ENCODE peak calls at places on chromosomes 5 and 9, in six cellular contexts. G is spleen, V is stomach, R is prostate gland, F is GM12878, O is GM23338. D is an unnamed sample.

GRCh38 chr9:82890865-82891264 is 172.1 kb downstream of the RASEF start:
- DNase-seq in V (no peak), F (no peak), R (no peak), G (no peak), O (no peak), D (no peak)

GRCh38 chr9:77980622-77981021 is 51.0 kb downstream of the GNAQ start:
- DNase-seq in G (no peak), R (no peak), F (no peak), V (no peak), O (no peak), D (no peak)

GRCh38 chr9:30065888-30066287 is 2318.6 kb upstream of the ACO1 start:
- DNase-seq in O (no peak), G (no peak), R (no peak), F (no peak), V (no peak), D (no peak)

GRCh38 chr5:142246263-142246662 is 78.6 kb downstream of the SPRY4 start:
- DNase-seq in F (no peak), V (peak; percentile 64), R (peak; percentile 28), G (no peak), O (no peak), D (no peak)

GRCh38 chr9:99134893-99135341 is 30.0 kb downstream of the TGFBR1 start:
- DNase-seq in O (no peak), G (no peak), F (peak; percentile 36), R (no peak), V (no peak), D (no peak)

GRCh38 chr5:39209924-39210323 is 9.4 kb downstream of the FYB1 start:
- DNase-seq in V (peak; percentile 43), G (peak; percentile 91), F (no peak), O (no peak), R (no peak), D (no peak)

GRCh38 chr5:1204693-1205242 is 3.4 kb downstream of the SLC6A19 start:
- DNase-seq in O (peak; percentile 69), R (no peak), V (no peak), G (no peak), F (no peak), D (no peak)

GRCh38 chr5:1213508-1214162 is 11.5 kb upstream of the SLC6A18 start:
- DNase-seq in F (no peak), R (no peak), O (no peak), V (no peak), G (peak; percentile 69), D (no peak)

GRCh38 chr9:119963798-119964372 is 594.6 kb upstream of the BRINP1 start:
- DNase-seq in F (no peak), G (no peak), V (peak; percentile 25), O (peak; percentile 95), R (no peak), D (no peak)

GRCh38 chr9:124849801-124850200 is 3.5 kb upstream of the WDR38 start:
- DNase-seq in G (no peak), R (no peak), V (no peak), F (no peak), O (no peak), D (no peak)

GRCh38 chr9:129162901-129163670 is 15.0 kb downstream of the IER5L start:
- DNase-seq in F (no peak), V (no peak), G (no peak), R (no peak), O (no peak), D (no peak)

GRCh38 chr9:6551126-6551525 is 94.4 kb downstream of the GLDC start:
- DNase-seq in O (no peak), V (no peak), R (no peak), F (no peak), G (no peak), D (no peak)

GRCh38 chr5:72634444-72634843 is 127.2 kb upstream of the ZNF366 start:
- DNase-seq in R (no peak), V (no peak), O (no peak), G (no peak), F (no peak), D (no peak)

GRCh38 chr9:91156451-91157234 is 205.1 kb downstream of the AUH start:
- DNase-seq in V (peak; percentile 37), O (no peak), F (no peak), G (no peak), R (no peak), D (peak; percentile 74)

GRCh38 chr5:34497031-34497808 is 158.9 kb upstream of the RAI14 start:
- DNase-seq in O (no peak), G (no peak), V (no peak), R (no peak), F (no peak), D (no peak)

GRCh38 chr5:143882520-143882919 is 70.6 kb downstream of the HMHB1 start:
- DNase-seq in V (no peak), O (no peak), F (no peak), G (no peak), R (no peak), D (no peak)

GRCh38 chr5:33721491-33722245 is 170.1 kb downstream of the ADAMTS12 start:
- DNase-seq in G (no peak), O (no peak), V (no peak), R (no peak), F (no peak), D (no peak)

GRCh38 chr5:176747670-176748072 is 62.7 kb upstream of the UNC5A start:
- DNase-seq in G (peak; percentile 37), F (no peak), V (no peak), R (no peak), O (no peak), D (no peak)

GRCh38 chr9:131839281-131840084 is 99.6 kb upstream of the RAPGEF1 start:
- DNase-seq in O (no peak), F (no peak), G (no peak), R (no peak), V (no peak), D (no peak)

GRCh38 chr5:177195307-177195952 is 61.9 kb downstream of the NSD1 start:
- DNase-seq in R (no peak), O (no peak), V (no peak), F (no peak), G (no peak), D (no peak)

GRCh38 chr9:36141288-36141687 is 4.8 kb downstream of the GLIPR2 start:
- DNase-seq in F (no peak), R (peak; percentile 55), O (peak; percentile 59), V (no peak), G (peak; percentile 74), D (no peak)

GRCh38 chr5:130126748-130127147 is 222.5 kb downstream of the CHSY3 start:
- DNase-seq in F (no peak), R (no peak), V (no peak), G (no peak), O (no peak), D (no peak)

GRCh38 chr5:111143910-111144309 is 51.8 kb downstream of the WDR36 start:
- DNase-seq in G (no peak), R (no peak), F (no peak), O (no peak), V (no peak), D (no peak)

GRCh38 chr9:16236326-16236725 is 634.1 kb downstream of the BNC2 start:
- DNase-seq in R (no peak), V (no peak), O (no peak), G (no peak), F (no peak), D (no peak)

GRCh38 chr5:61416410-61416809 is 84.4 kb downstream of the ZSWIM6 start:
- DNase-seq in G (no peak), O (no peak), F (no peak), R (no peak), V (no peak), D (no peak)

DNA sequence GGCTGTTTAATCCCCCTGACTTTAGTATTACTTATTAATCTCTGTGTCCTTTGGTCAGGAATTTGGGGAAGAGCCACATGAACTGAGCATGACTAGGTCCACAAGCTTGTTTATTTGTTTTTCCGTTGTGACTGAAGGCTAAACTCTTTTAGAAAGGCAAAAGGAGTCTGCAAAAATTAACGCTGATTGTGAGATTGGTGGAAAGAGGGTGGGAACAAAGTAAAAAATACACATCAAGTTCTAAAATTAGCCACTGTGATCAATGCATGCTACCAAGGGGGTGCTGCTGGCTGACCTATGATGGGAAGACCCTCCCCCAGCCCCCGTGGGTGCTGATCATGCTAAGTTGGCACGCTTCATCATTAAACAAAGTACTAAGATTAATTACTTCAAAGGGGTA is 356.8 kb downstream of the ADGRV1 start:
- DNase-seq in O (no peak), V (no peak), F (no peak), R (no peak), G (no peak), D (no peak)
- H3K27ac ChIP-seq in O (peak overlapping the region; percentile 41), V (no peak overlapping the region), F (no peak overlapping the region), R (no peak overlapping the region), G (no peak overlapping the region), D (no peak overlapping the region)

DNA sequence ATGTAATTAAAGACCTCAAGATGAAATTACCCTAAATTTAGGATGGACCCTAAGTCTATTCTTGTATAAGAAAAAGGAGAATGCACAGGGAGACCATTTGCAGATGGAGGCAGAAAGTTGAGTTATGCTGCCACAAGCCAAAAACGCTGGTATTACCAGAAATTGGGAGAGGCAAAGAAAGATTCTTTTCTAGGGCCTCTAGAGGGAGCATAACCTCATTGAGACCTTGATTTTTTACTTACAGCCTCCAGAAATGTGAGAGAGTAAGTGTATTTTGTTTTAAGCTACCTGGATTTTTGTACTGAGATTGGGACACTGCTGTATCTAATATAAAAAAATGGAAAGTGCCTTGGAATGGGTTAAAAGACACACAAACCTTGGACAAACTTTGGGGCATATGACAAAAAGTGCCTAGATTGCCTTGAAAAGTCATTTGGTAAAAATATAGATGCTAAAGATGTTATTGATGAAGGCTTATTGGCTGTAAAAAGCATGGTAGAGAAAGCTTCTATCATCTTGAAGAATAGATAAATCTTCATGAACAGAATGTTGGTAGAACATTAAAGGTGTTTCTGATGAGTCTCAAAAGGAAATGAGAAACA is 174.7 kb upstream of the PRDM9 start:
- DNase-seq in V (no peak), R (no peak), O (peak; percentile 69), G (no peak), F (no peak), D (no peak)
- TF ChIP-seq CTCF in V (no peak), R (no peak), O (peak; percentile 66), G (no peak), F (no peak), D (no peak)

GRCh38 chr9:136245194-136246150 is at the start of gene QSOX2:
- DNase-seq in F (peak; percentile 11), V (peak; percentile 86), O (peak; percentile 85), G (peak; percentile 94), R (peak; percentile 82), D (peak; percentile 97)
- TF ChIP-seq POLR2AphosphoS5 in F (no peak), V (no peak), O (peak; percentile 45), G (peak; percentile 65), R (no peak), D (peak; percentile 29)

DNA sequence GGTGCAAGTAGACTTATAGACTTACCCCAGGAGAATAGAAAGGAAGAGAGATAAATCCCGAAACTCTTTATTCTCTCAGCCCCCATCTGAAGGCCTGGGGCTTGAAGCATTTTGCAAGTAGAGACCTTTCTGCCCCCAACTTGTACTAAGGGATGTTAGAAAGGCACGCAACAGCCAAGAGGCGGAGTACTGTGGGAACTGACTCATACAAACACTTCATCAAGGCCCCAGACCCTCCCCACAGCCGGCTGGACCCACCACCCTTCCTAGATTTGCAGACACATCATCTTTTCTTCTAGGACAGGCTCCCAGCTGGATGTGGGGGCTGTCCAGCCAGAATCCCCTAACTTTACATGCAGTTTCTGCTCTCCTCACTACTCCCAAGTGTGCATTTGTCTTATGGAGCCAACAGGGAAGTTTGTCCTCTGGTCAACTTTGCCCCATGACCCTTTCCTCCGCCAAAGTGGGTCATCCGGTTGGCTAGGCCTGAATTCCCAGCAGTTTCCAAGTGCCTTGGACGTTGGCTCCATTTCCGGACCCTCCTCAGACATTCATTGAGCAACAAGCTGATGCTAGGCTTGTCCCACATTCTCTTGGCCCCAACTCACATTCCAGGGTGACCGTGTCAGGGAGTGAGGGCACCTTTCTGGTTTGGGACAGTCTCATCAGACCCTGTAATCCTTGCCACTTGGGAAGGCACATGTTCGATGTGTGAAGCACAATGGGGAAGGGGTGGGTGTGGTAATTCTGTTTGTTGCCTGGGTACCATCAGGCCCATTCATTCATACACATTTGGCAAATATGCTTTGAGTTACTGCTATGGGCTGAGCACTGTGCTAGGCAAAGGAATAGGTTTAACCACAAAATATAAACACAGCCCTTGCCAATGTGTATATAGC is 64.6 kb downstream of the ABLIM3 start:
- DNase-seq in F (no peak), G (no peak), O (no peak), V (no peak), R (no peak), D (no peak)
- H3K27ac ChIP-seq in F (no peak overlapping the region), G (peak overlapping the region; percentile 19), O (no peak overlapping the region), V (peak overlapping the region; percentile 4), R (no peak overlapping the region), D (peak overlapping the region; percentile 30)

D was measured in esophagus muscularis mucosa.